ENCODE peak calls at places on chromosomes 6 and 20, in ten cellular contexts. V is fibroblast of lung; U is activated naive CD4-positive, alpha-beta T cell; L is lower leg skin; Z is stimulated activated CD4-positive, alpha-beta T cell treated with anti-CD3 and anti-CD28 coated beads, Interleukin-1b, Interleukin-23, amount 100 ng/mL, for 24 hours; F is activated T-cell treated with anti-CD3 and anti-CD28 coated beads, Interleukin-2, amount 50 U/mL, for 72 hours; I is body of pancreas; X is ELR; K is HT1080; H is non-pigmented ciliary epithelial cell. B is an unnamed sample.

GRCh38 chr6:167872538-167873210 is 46.0 kb downstream of the AFDN start:
- DNase-seq in K (no peak), I (no peak), Z (no peak), U (no peak), L (no peak), F (no peak), V (no peak), H (no peak), X (no peak), B (no peak)

GRCh38 chr6:41371992-41372525 is 36.7 kb downstream of the NCR2 start:
- DNase-seq in H (no peak), Z (no peak), I (no peak), V (peak), L (no peak), K (no peak), F (peak), X (no peak), U (no peak), B (peak)

GRCh38 chr6:35687658-35688604 is 784 bp downstream of the FKBP5 start:
- DNase-seq in F (peak), X (peak), L (peak), I (peak), H (no peak), V (peak), K (peak), Z (peak), U (peak), B (peak)

GRCh38 chr6:71706523-71706922 is 179.8 kb upstream of the RIMS1 start:
- DNase-seq in Z (no peak), F (no peak), U (no peak), L (no peak), K (no peak), X (no peak), V (no peak), I (no peak), H (no peak), B (no peak)

GRCh38 chr6:10694302-10695085 is at the start of the genes C6orf52 and PAK1IP1:
- DNase-seq in U (peak), V (peak), L (peak), F (peak), I (peak), Z (peak), K (peak), X (peak), H (peak), B (peak)

GRCh38 chr20:59643616-59644061 is 39.3 kb downstream of the PHACTR3 start:
- DNase-seq in Z (no peak), H (no peak), V (no peak), L (no peak), I (no peak), K (no peak), U (no peak), F (no peak), X (no peak), B (no peak)

GRCh38 chr20:50713677-50714101 is 17.7 kb upstream of the PARD6B start:
- DNase-seq in V (peak), X (peak), I (peak), L (no peak), U (no peak), Z (no peak), F (no peak), H (no peak), K (peak), B (no peak)

GRCh38 chr6:135280375-135281136 is 99.4 kb downstream of the MYB start:
- DNase-seq in Z (no peak), I (peak), X (peak), F (no peak), U (no peak), K (no peak), L (no peak), H (no peak), V (peak), B (no peak)

GRCh38 chr20:44747166-44748004 is 1.7 kb downstream of the KCNK15 start:
- DNase-seq in X (peak), F (peak), H (no peak), U (peak), L (peak), K (peak), I (peak), Z (peak), V (peak), B (peak)